ENCODE peak calls at places on chromosomes 3 and 15, in ten cellular contexts. O is B cell, G is RWPE1, D is K562, S is GM12865, Y is neural crest cell, B is HFFc6, W is PC-9, J is AG04450, U is cardiac muscle cell. N is an unnamed sample.

GRCh38 chr3:30689202-30689641 is 82.8 kb downstream of the TGFBR2 start:
- DNase-seq in O (no peak), G (peak; percentile 58), D (no peak), S (no peak), Y (no peak), B (peak; percentile 70), W (peak; percentile 78), J (no peak), U (no peak), N (no peak)

GRCh38 chr3:58155838-58156237 is 54.9 kb downstream of the DNASE1L3 start:
- DNase-seq in O (no peak), G (no peak), D (no peak), S (no peak), Y (no peak), B (no peak), W (no peak), J (no peak), U (no peak), N (no peak)

GRCh38 chr15:49621327-49622210 is 721 bp downstream of the DTWD1 start:
- DNase-seq in O (no peak), G (no peak), D (no peak), S (peak; percentile 28), Y (no peak), B (no peak), W (no peak), J (no peak), U (no peak), N (no peak)

GRCh38 chr3:35624698-35625097 is 14.6 kb upstream of the ARPP21 start:
- DNase-seq in O (no peak), G (no peak), D (no peak), S (no peak), Y (no peak), B (no peak), W (no peak), J (no peak), U (no peak), N (no peak)

GRCh38 chr15:69074011-69074842 is 59.7 kb downstream of the NOX5 start:
- DNase-seq in O (no peak), G (peak; percentile 56), D (no peak), S (no peak), Y (peak; percentile 46), B (peak; percentile 24), W (peak; percentile 59), J (no peak), U (peak; percentile 74), N (peak; percentile 75)

GRCh38 chr3:153339065-153339464 is 177.0 kb downstream of the RAP2B start:
- DNase-seq in O (no peak), G (no peak), D (no peak), S (no peak), Y (no peak), B (no peak), W (no peak), J (no peak), U (no peak), N (no peak)

GRCh38 chr15:63970723-63971426 is 75.4 kb downstream of the DAPK2 start:
- DNase-seq in O (no peak), G (no peak), D (no peak), S (peak; percentile 94), Y (no peak), B (peak; percentile 9), W (no peak), J (no peak), U (no peak), N (no peak)

GRCh38 chr15:44584162-44584749 is 47.3 kb downstream of the EIF3J start:
- DNase-seq in O (peak; percentile 61), G (no peak), D (no peak), S (peak; percentile 62), Y (no peak), B (peak; percentile 10), W (peak; percentile 39), J (no peak), U (peak; percentile 43), N (peak; percentile 23)

GRCh38 chr3:174675426-174675825 is 183.7 kb upstream of the NAALADL2 start:
- DNase-seq in O (no peak), G (no peak), D (no peak), S (no peak), Y (no peak), B (no peak), W (no peak), J (no peak), U (no peak), N (no peak)

GRCh38 chr3:13068269-13069010 is 4.8 kb downstream of the IQSEC1 start:
- DNase-seq in O (no peak), G (no peak), D (no peak), S (no peak), Y (no peak), B (no peak), W (no peak), J (no peak), U (no peak), N (no peak)

GRCh38 chr3:48565186-48565585 is 1.6 kb upstream of the UCN2 start:
- DNase-seq in O (no peak), G (no peak), D (no peak), S (no peak), Y (no peak), B (no peak), W (no peak), J (no peak), U (no peak), N (no peak)

GRCh38 chr3:35929158-35929557 is 289.8 kb downstream of the ARPP21 start:
- DNase-seq in O (no peak), G (no peak), D (no peak), S (no peak), Y (no peak), B (peak; percentile 26), W (no peak), J (no peak), U (no peak), N (no peak)

GRCh38 chr3:173796865-173797264 is 399.3 kb downstream of the NLGN1 start:
- DNase-seq in O (no peak), G (no peak), D (no peak), S (no peak), Y (no peak), B (no peak), W (no peak), J (no peak), U (no peak), N (no peak)

GRCh38 chr3:132457301-132457700 is 40.0 kb downstream of the DNAJC13 start:
- DNase-seq in O (no peak), G (no peak), D (no peak), S (no peak), Y (no peak), B (no peak), W (no peak), J (no peak), U (no peak), N (no peak)

GRCh38 chr3:76063019-76063418 is 277.7 kb upstream of the ZNF717 start:
- DNase-seq in O (no peak), G (peak; percentile 73), D (no peak), S (no peak), Y (no peak), B (no peak), W (no peak), J (peak; percentile 59), U (no peak), N (no peak)

GRCh38 chr3:134601539-134602439 is 49.0 kb downstream of the KY start:
- DNase-seq in O (no peak), G (no peak), D (peak; percentile 29), S (peak; percentile 7), Y (peak; percentile 72), B (peak; percentile 63), W (no peak), J (peak; percentile 32), U (peak; percentile 76), N (peak; percentile 89)

DNA sequence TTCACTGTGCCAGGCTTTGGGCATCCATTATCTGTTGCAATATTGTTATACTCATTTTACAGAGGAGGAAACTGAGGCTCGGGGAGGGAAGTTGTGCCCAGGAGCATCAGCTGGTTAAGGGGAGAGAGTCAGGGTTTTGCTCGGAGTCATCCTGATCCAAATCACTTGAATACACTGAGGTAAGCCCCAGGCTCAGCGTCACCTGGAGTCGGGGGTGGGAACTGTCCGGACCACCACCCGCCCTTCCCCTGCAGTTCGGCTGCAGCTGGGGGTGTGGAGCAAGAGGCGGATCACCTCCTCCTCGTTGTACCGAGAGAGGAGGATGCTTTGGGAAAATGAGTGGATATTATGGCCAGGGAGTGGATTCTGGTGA is 646 bp downstream of the HRH1 start:
- DNase-seq in O (no peak), G (peak; percentile 14), D (no peak), S (no peak), Y (no peak), B (peak; percentile 12), W (no peak), J (no peak), U (no peak), N (no peak)
- TF ChIP-seq CTCF in O (no peak), G (no peak), D (no peak), S (no peak), Y (no peak), B (no peak), W (no peak), J (no peak), U (no peak), N (no peak)

DNA sequence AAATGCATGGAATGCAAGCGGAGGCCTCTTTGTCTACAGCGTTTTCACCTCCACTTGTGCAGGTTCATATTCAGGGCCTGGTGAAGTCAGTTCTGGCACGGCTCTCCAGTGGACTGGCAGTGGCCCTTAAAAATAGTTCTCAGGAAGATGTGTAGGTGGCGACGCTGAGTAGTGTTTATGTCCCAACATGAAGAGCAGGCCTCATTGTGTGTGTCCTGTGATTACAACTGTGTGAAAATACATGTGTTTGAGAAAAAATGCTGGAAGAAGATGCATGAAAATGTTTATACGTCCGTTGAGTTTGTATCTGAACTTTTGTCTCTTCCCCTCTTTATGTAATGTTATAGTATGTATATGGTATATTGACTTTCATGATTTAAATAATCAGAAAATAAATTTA is 7.2 kb downstream of the LIPC start:
- DNase-seq in O (no peak), G (peak; percentile 22), D (peak; percentile 51), S (peak; percentile 46), Y (peak; percentile 14), B (peak; percentile 43), W (peak; percentile 44), J (peak; percentile 13), U (peak; percentile 66), N (peak; percentile 29)
- TF ChIP-seq CTCF in O (no peak), G (no peak), D (peak; percentile 60), S (peak; percentile 17), Y (peak; percentile 50), B (peak; percentile 75), W (peak; percentile 45), J (peak; percentile 41), U (peak; percentile 38), N (peak; percentile 22)

DNA sequence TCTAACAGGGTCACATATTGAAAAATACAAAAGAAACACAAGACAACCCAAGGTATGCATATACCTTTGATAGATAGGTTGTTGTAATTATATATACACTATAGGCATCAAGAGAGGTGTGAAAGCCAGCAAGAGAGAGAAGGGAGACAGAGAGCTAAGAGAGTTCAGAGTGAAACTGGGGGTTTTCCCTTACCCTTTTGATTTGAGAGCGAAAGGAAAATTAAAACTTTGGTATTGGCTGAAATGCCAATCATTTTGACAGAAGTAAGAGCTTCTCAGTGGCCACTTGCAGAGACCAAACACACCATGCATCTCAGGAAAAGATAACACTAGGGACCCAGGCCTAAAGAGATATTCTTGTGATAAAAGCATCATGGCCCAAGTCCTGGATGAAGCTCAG is 183.6 kb downstream of the SHOX2 start:
- DNase-seq in O (no peak), G (no peak), D (no peak), S (peak; percentile 33), Y (no peak), B (no peak), W (no peak), J (no peak), U (no peak), N (no peak)
- TF ChIP-seq CTCF in O (no peak), G (no peak), D (no peak), S (no peak), Y (no peak), B (no peak), W (no peak), J (no peak), U (no peak), N (no peak)

GRCh38 chr3:86785381-86785780 is 205.6 kb downstream of the VGLL3 start:
- DNase-seq in O (no peak), G (peak; percentile 6), D (no peak), S (no peak), Y (no peak), B (peak; percentile 65), W (no peak), J (no peak), U (no peak), N (no peak)
- TF ChIP-seq CTCF in O (no peak), G (no peak), D (no peak), S (no peak), Y (peak; percentile 58), B (peak; percentile 78), W (peak; percentile 20), J (peak; percentile 67), U (peak; percentile 52), N (no peak)